ENCODE peak calls at places on chromosomes 16 and 17, in six cellular contexts. I, G, H, Y, N and F are unnamed samples.
A peak's percentile ranks its signal among the peaks of the same experiment; 100 is the strongest.

GRCh38 chr16:87002717-87003413 is 314.3 kb downstream of the C16orf95 start:
- DNase-seq in H (no peak), I (no peak), Y (no peak), G (peak; percentile 40), N (peak; percentile 41), F (no peak)

GRCh38 chr16:67884684-67885083 is at the start of gene NRN1L:
- DNase-seq in N (peak; percentile 69), H (peak; percentile 89), Y (no peak), I (no peak), G (peak; percentile 98), F (no peak)

GRCh38 chr16:56317998-56318912 is 107.1 kb downstream of the AMFR start:
- DNase-seq in I (peak; percentile 73), G (peak; percentile 92), H (peak; percentile 75), Y (peak; percentile 62), N (peak; percentile 45), F (peak; percentile 38)

GRCh38 chr16:74984194-74984669 is 691 bp downstream of the WDR59 start:
- DNase-seq in G (no peak), Y (peak; percentile 50), H (peak; percentile 39), N (no peak), I (peak; percentile 51), F (no peak)

GRCh38 chr17:44928136-44928535 is 12.8 kb upstream of the GFAP start:
- DNase-seq in I (no peak), G (peak; percentile 42), N (no peak), H (no peak), Y (no peak), F (no peak)

GRCh38 chr16:2968368-2968737 is 795 bp upstream of the PAQR4 start:
- DNase-seq in N (no peak), Y (no peak), G (no peak), H (peak; percentile 47), I (peak; percentile 18), F (no peak)

GRCh38 chr17:74485841-74486240 is 19.4 kb downstream of the CD300A start:
- DNase-seq in H (no peak), G (no peak), I (no peak), Y (no peak), N (no peak), F (no peak)

GRCh38 chr17:66304304-66305174 is 2.1 kb downstream of the PRKCA start:
- DNase-seq in Y (peak; percentile 63), H (peak; percentile 15), I (no peak), N (no peak), G (no peak), F (no peak)

GRCh38 chr17:76270770-76271668 is 5.9 kb downstream of the UBALD2 start:
- DNase-seq in G (no peak), N (no peak), I (no peak), Y (peak; percentile 40), H (no peak), F (peak; percentile 70)

GRCh38 chr17:78862073-78863023 is 21.7 kb upstream of the USP36 start:
- DNase-seq in N (peak; percentile 94), G (peak; percentile 96), H (peak; percentile 83), Y (no peak), I (no peak), F (no peak)

GRCh38 chr17:67520282-67520906 is 143.3 kb downstream of the PITPNC1 start:
- DNase-seq in Y (no peak), G (peak; percentile 87), I (no peak), N (no peak), H (peak; percentile 24), F (no peak)

GRCh38 chr17:31499771-31500554 is 108.5 kb downstream of the RAB11FIP4 start:
- DNase-seq in N (peak; percentile 9), G (no peak), I (no peak), Y (no peak), H (peak; percentile 65), F (no peak)

GRCh38 chr16:12062343-12063003 is 85.9 kb downstream of the SNX29 start:
- DNase-seq in Y (no peak), H (peak; percentile 89), G (peak; percentile 93), I (no peak), N (no peak), F (no peak)

GRCh38 chr16:27925612-27926011 is 137.9 kb downstream of the GSG1L start:
- DNase-seq in N (no peak), I (no peak), G (no peak), Y (no peak), H (no peak), F (no peak)

GRCh38 chr17:73985466-73986015 is 217.9 kb upstream of the RPL38 start:
- DNase-seq in H (no peak), N (no peak), G (no peak), Y (no peak), I (no peak), F (no peak)

GRCh38 chr16:20851601-20852000 is 45.3 kb downstream of the REXO5 start:
- DNase-seq in Y (no peak), I (no peak), H (peak; percentile 89), G (peak; percentile 94), N (peak; percentile 87), F (no peak)

GRCh38 chr16:83005653-83006160 is 378.9 kb downstream of the CDH13 start:
- DNase-seq in N (no peak), I (no peak), G (no peak), H (peak; percentile 19), Y (no peak), F (no peak)

GRCh38 chr17:18319604-18320256 is 4.6 kb downstream of the SMCR8 start:
- DNase-seq in N (peak; percentile 20), G (peak; percentile 61), H (peak; percentile 67), I (no peak), Y (peak; percentile 30), F (no peak)

GRCh38 chr17:28065706-28066105 is 23.2 kb downstream of the NLK start:
- DNase-seq in N (no peak), G (no peak), Y (no peak), H (peak; percentile 32), I (no peak), F (no peak)

GRCh38 chr17:15782809-15783208 is 50.7 kb downstream of the TBC1D26 start:
- DNase-seq in H (peak; percentile 34), N (no peak), Y (peak; percentile 27), G (peak; percentile 82), I (no peak), F (no peak)

GRCh38 chr17:77836557-77837041 is 121.9 kb upstream of the TNRC6C start:
- DNase-seq in I (peak; percentile 48), G (peak; percentile 27), H (peak; percentile 73), N (no peak), Y (peak; percentile 30), F (no peak)

GRCh38 chr17:7688808-7689316 is 585 bp downstream of the WRAP53 start:
- DNase-seq in G (peak; percentile 60), N (no peak), H (no peak), I (no peak), Y (no peak), F (no peak)

DNA sequence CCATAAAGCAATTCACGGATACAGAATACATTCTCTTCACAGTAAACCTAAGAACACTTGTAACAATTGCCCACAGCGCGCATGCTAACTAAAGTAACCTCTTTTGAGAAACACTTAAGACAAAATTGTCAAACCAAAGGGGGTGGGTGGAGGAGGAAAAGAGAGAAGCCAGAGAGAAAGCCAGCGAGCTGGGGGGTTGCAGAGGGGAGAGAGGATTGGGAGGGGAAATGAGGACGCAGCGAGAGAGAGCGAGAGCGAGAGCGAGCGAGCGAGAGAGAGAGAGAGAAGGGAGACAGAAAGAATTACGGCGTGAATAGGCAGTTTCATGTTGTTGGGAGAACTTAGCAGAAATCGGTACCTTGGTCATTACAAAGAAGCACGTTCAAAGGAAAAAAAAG is 1.6 kb upstream of the HOXB7 start:
- DNase-seq in I (no peak), G (no peak), H (no peak), Y (peak; percentile 34), N (no peak), F (no peak)
- H3K4me3 ChIP-seq in I (peak overlapping the region; percentile 90), G (peak overlapping the region; percentile 41), H (no peak overlapping the region), Y (peak overlapping the region; percentile 68), N (no peak overlapping the region), F (peak overlapping the region; percentile 48)

GRCh38 chr17:4506180-4506814 is 7.6 kb downstream of the SPNS2 start:
- DNase-seq in Y (no peak), H (no peak), I (no peak), N (no peak), G (no peak), F (no peak)

GRCh38 chr17:4506892-4507291 is 8.2 kb downstream of the SPNS2 start:
- DNase-seq in N (no peak), Y (no peak), G (no peak), H (no peak), I (no peak), F (no peak)

GRCh38 chr17:4503283-4504005 is 4.8 kb downstream of the SPNS2 start:
- DNase-seq in Y (no peak), I (no peak), G (no peak), H (no peak), N (no peak), F (no peak)

GRCh38 chr17:4504188-4504587 is 5.5 kb downstream of the SPNS2 start:
- DNase-seq in I (no peak), Y (peak; percentile 30), H (peak; percentile 43), G (no peak), N (no peak), F (no peak)

GRCh38 chr17:4505187-4505586 is 6.5 kb downstream of the SPNS2 start:
- DNase-seq in Y (no peak), N (no peak), H (peak; percentile 38), G (no peak), I (no peak), F (no peak)
- H3K4me3 ChIP-seq in Y (no peak overlapping the region), N (no peak overlapping the region), H (no peak overlapping the region), G (no peak overlapping the region), I (no peak overlapping the region), F (no peak overlapping the region)

GRCh38 chr16:73025111-73025505 is 22.8 kb downstream of the ZFHX3 start:
- DNase-seq in Y (no peak), I (no peak), N (no peak), H (no peak), G (peak; percentile 74), F (no peak)

GRCh38 chr16:73023752-73024570 is 24.0 kb downstream of the ZFHX3 start:
- DNase-seq in Y (no peak), H (no peak), N (no peak), G (peak; percentile 52), I (no peak), F (no peak)

GRCh38 chr16:73024571-73025105 is 23.3 kb downstream of the ZFHX3 start:
- DNase-seq in Y (no peak), I (no peak), H (no peak), G (peak; percentile 56), N (no peak), F (no peak)

GRCh38 chr16:73026754-73027654 is 20.9 kb downstream of the ZFHX3 start:
- DNase-seq in G (peak; percentile 44), I (no peak), N (no peak), H (no peak), Y (no peak), F (no peak)

DNA sequence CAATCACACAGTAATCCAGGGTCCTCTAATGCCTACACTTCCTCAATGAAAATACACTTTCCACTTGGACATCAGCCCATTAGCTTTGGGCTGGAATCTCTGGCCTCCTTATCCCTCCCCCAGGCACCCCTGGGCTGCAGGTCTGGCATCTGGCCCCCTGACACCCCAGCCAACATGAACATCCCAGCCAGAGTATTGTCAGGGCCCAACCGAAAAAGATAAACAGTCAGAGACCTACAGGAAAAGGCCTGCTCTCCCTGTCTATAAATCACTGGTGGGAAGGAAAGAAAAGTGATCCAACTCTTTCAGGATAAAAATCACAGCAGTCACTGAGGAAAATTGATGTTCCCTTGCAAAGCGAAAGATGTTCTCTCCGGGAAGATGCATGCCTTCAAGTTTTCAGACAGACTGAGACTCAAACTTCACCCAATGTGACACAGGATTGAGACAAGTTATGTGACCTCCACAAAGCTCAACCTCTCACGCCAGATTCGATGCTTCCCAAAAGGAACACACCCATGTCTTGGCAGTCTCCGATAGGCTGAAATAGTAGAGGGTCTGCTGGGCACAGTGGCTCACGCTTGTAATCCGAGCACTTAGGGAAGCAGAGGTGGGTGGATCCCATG is 22.3 kb downstream of the ZFHX3 start:
- DNase-seq in Y (no peak), G (peak; percentile 70), H (no peak), I (no peak), N (no peak), F (no peak)
- H3K4me3 ChIP-seq in Y (no peak overlapping the region), G (no peak overlapping the region), H (no peak overlapping the region), I (no peak overlapping the region), N (no peak overlapping the region), F (no peak overlapping the region)

GRCh38 chr17:55432358-55433028 is 10.9 kb upstream of the MMD start:
- DNase-seq in G (no peak), I (no peak), H (peak; percentile 29), Y (no peak), N (no peak), F (no peak)
- H3K4me3 ChIP-seq in G (no peak overlapping the region), I (no peak overlapping the region), H (no peak overlapping the region), Y (no peak overlapping the region), N (no peak overlapping the region), F (no peak overlapping the region)